ENCODE peak calls at places on chromosomes 12 and 14, in seven cellular contexts. One of them, this sample, is unnamed.

GRCh38 chr12:112418596-112419268 is at the start of gene PTPN11:
- DNase-seq in stomach: peak
- DNase-seq in neural progenitor cell: peak
- DNase-seq in dorsolateral prefrontal cortex: peak
- DNase-seq in heart left ventricle: peak
- DNase-seq in psoas muscle: peak
- DNase-seq in right atrium auricular region: peak
- DNase-seq in this sample: no peak

GRCh38 chr12:42124764-42125371 is 19.8 kb downstream of the GXYLT1 start:
- DNase-seq in stomach: no peak
- DNase-seq in neural progenitor cell: no peak
- DNase-seq in dorsolateral prefrontal cortex: no peak
- DNase-seq in heart left ventricle: no peak
- DNase-seq in psoas muscle: no peak
- DNase-seq in right atrium auricular region: no peak
- DNase-seq in this sample: no peak

GRCh38 chr12:22709292-22709691 is 84.3 kb downstream of the ETNK1 start:
- DNase-seq in stomach: no peak
- DNase-seq in neural progenitor cell: peak
- DNase-seq in dorsolateral prefrontal cortex: no peak
- DNase-seq in heart left ventricle: no peak
- DNase-seq in psoas muscle: no peak
- DNase-seq in right atrium auricular region: no peak
- DNase-seq in this sample: no peak

GRCh38 chr12:56160894-56161667 is 2.9 kb downstream of the MYL6 start:
- DNase-seq in stomach: no peak
- DNase-seq in neural progenitor cell: peak
- DNase-seq in dorsolateral prefrontal cortex: no peak
- DNase-seq in heart left ventricle: no peak
- DNase-seq in psoas muscle: no peak
- DNase-seq in right atrium auricular region: no peak
- DNase-seq in this sample: no peak

GRCh38 chr12:77916276-77916675 is 85.6 kb downstream of the NAV3 start:
- DNase-seq in stomach: no peak
- DNase-seq in neural progenitor cell: peak
- DNase-seq in dorsolateral prefrontal cortex: no peak
- DNase-seq in heart left ventricle: no peak
- DNase-seq in psoas muscle: no peak
- DNase-seq in right atrium auricular region: no peak
- DNase-seq in this sample: no peak

GRCh38 chr14:96091149-96091693 is 52.1 kb downstream of the C14orf132 start:
- DNase-seq in stomach: no peak
- DNase-seq in neural progenitor cell: no peak
- DNase-seq in dorsolateral prefrontal cortex: peak
- DNase-seq in heart left ventricle: no peak
- DNase-seq in psoas muscle: no peak
- DNase-seq in right atrium auricular region: no peak
- DNase-seq in this sample: no peak

GRCh38 chr12:50764861-50765324 is 992 bp downstream of the ATF1 start:
- DNase-seq in stomach: no peak
- DNase-seq in neural progenitor cell: no peak
- DNase-seq in dorsolateral prefrontal cortex: no peak
- DNase-seq in heart left ventricle: no peak
- DNase-seq in psoas muscle: no peak
- DNase-seq in right atrium auricular region: no peak
- DNase-seq in this sample: no peak

GRCh38 chr12:75738486-75738885 is 227.1 kb upstream of the KRR1 start:
- DNase-seq in stomach: no peak
- DNase-seq in neural progenitor cell: no peak
- DNase-seq in dorsolateral prefrontal cortex: no peak
- DNase-seq in heart left ventricle: no peak
- DNase-seq in psoas muscle: no peak
- DNase-seq in right atrium auricular region: no peak
- DNase-seq in this sample: no peak

GRCh38 chr14:26138764-26139445 is 458.9 kb downstream of the NOVA1 start:
- DNase-seq in stomach: no peak
- DNase-seq in neural progenitor cell: peak
- DNase-seq in dorsolateral prefrontal cortex: no peak
- DNase-seq in heart left ventricle: no peak
- DNase-seq in psoas muscle: no peak
- DNase-seq in right atrium auricular region: no peak
- DNase-seq in this sample: peak

GRCh38 chr12:125688881-125689280 is 623.6 kb downstream of the AACS start:
- DNase-seq in stomach: no peak
- DNase-seq in neural progenitor cell: no peak
- DNase-seq in dorsolateral prefrontal cortex: no peak
- DNase-seq in heart left ventricle: no peak
- DNase-seq in psoas muscle: no peak
- DNase-seq in right atrium auricular region: no peak
- DNase-seq in this sample: no peak

GRCh38 chr14:89767861-89768268 is 186.7 kb downstream of the EFCAB11 start:
- DNase-seq in stomach: no peak
- DNase-seq in neural progenitor cell: peak
- DNase-seq in dorsolateral prefrontal cortex: no peak
- DNase-seq in heart left ventricle: no peak
- DNase-seq in psoas muscle: no peak
- DNase-seq in right atrium auricular region: no peak
- DNase-seq in this sample: no peak

GRCh38 chr14:99929601-99930000 is 135.6 kb upstream of the EVL start:
- DNase-seq in stomach: no peak
- DNase-seq in neural progenitor cell: no peak
- DNase-seq in dorsolateral prefrontal cortex: no peak
- DNase-seq in heart left ventricle: no peak
- DNase-seq in psoas muscle: no peak
- DNase-seq in right atrium auricular region: no peak
- DNase-seq in this sample: no peak

GRCh38 chr14:100664841-100665425 is 61.8 kb upstream of the DLK1 start:
- DNase-seq in stomach: no peak
- DNase-seq in neural progenitor cell: no peak
- DNase-seq in dorsolateral prefrontal cortex: no peak
- DNase-seq in heart left ventricle: no peak
- DNase-seq in psoas muscle: peak
- DNase-seq in right atrium auricular region: no peak
- DNase-seq in this sample: no peak

GRCh38 chr12:16605666-16606116 is 271 bp downstream of the LMO3 start:
- DNase-seq in stomach: no peak
- DNase-seq in neural progenitor cell: peak
- DNase-seq in dorsolateral prefrontal cortex: no peak
- DNase-seq in heart left ventricle: no peak
- DNase-seq in psoas muscle: no peak
- DNase-seq in right atrium auricular region: no peak
- DNase-seq in this sample: no peak

GRCh38 chr14:103483600-103483999 is 39.0 kb downstream of the CKB start:
- DNase-seq in stomach: peak
- DNase-seq in neural progenitor cell: no peak
- DNase-seq in dorsolateral prefrontal cortex: no peak
- DNase-seq in heart left ventricle: no peak
- DNase-seq in psoas muscle: no peak
- DNase-seq in right atrium auricular region: no peak
- DNase-seq in this sample: peak

GRCh38 chr12:80441921-80442320 is 2.1 kb upstream of the PTPRQ start:
- DNase-seq in stomach: no peak
- DNase-seq in neural progenitor cell: no peak
- DNase-seq in dorsolateral prefrontal cortex: no peak
- DNase-seq in heart left ventricle: no peak
- DNase-seq in psoas muscle: no peak
- DNase-seq in right atrium auricular region: no peak
- DNase-seq in this sample: peak

GRCh38 chr12:62251609-62251958 is 8.6 kb upstream of the USP15 start:
- DNase-seq in stomach: no peak
- DNase-seq in neural progenitor cell: no peak
- DNase-seq in dorsolateral prefrontal cortex: no peak
- DNase-seq in heart left ventricle: no peak
- DNase-seq in psoas muscle: no peak
- DNase-seq in right atrium auricular region: no peak
- DNase-seq in this sample: no peak

GRCh38 chr12:100069795-100070194 is 72.9 kb downstream of the BLTP3B start:
- DNase-seq in stomach: no peak
- DNase-seq in neural progenitor cell: no peak
- DNase-seq in dorsolateral prefrontal cortex: no peak
- DNase-seq in heart left ventricle: no peak
- DNase-seq in psoas muscle: no peak
- DNase-seq in right atrium auricular region: no peak
- DNase-seq in this sample: no peak

GRCh38 chr14:100193417-100194357 is 34.2 kb upstream of the DEGS2 start:
- DNase-seq in stomach: no peak
- DNase-seq in neural progenitor cell: peak
- DNase-seq in dorsolateral prefrontal cortex: peak
- DNase-seq in heart left ventricle: peak
- DNase-seq in psoas muscle: no peak
- DNase-seq in right atrium auricular region: no peak
- DNase-seq in this sample: no peak

GRCh38 chr12:111034148-111034910 is 114.0 kb upstream of the MYL2 start:
- DNase-seq in stomach: no peak
- DNase-seq in neural progenitor cell: peak
- DNase-seq in dorsolateral prefrontal cortex: no peak
- DNase-seq in heart left ventricle: no peak
- DNase-seq in psoas muscle: no peak
- DNase-seq in right atrium auricular region: no peak
- DNase-seq in this sample: no peak

GRCh38 chr12:54486173-54486867 is 11.2 kb upstream of the NCKAP1L start:
- DNase-seq in stomach: no peak
- DNase-seq in neural progenitor cell: no peak
- DNase-seq in dorsolateral prefrontal cortex: no peak
- DNase-seq in heart left ventricle: no peak
- DNase-seq in psoas muscle: no peak
- DNase-seq in right atrium auricular region: no peak
- DNase-seq in this sample: no peak

GRCh38 chr12:42716521-42716920 is 127.0 kb upstream of the PRICKLE1 start:
- DNase-seq in stomach: no peak
- DNase-seq in neural progenitor cell: no peak
- DNase-seq in dorsolateral prefrontal cortex: no peak
- DNase-seq in heart left ventricle: no peak
- DNase-seq in psoas muscle: peak
- DNase-seq in right atrium auricular region: no peak
- DNase-seq in this sample: no peak

GRCh38 chr14:61562321-61563161 is 132.8 kb upstream of the HIF1A start:
- DNase-seq in stomach: no peak
- DNase-seq in neural progenitor cell: no peak
- DNase-seq in dorsolateral prefrontal cortex: no peak
- DNase-seq in heart left ventricle: no peak
- DNase-seq in psoas muscle: no peak
- DNase-seq in right atrium auricular region: peak
- DNase-seq in this sample: peak

GRCh38 chr14:95711476-95712176 is 2.3 kb downstream of the TCL1A start:
- DNase-seq in stomach: no peak
- DNase-seq in neural progenitor cell: no peak
- DNase-seq in dorsolateral prefrontal cortex: no peak
- DNase-seq in heart left ventricle: no peak
- DNase-seq in psoas muscle: no peak
- DNase-seq in right atrium auricular region: no peak
- DNase-seq in this sample: no peak

GRCh38 chr12:40969796-40970195 is 218.3 kb upstream of the PDZRN4 start:
- DNase-seq in stomach: no peak
- DNase-seq in neural progenitor cell: peak
- DNase-seq in dorsolateral prefrontal cortex: no peak
- DNase-seq in heart left ventricle: no peak
- DNase-seq in psoas muscle: no peak
- DNase-seq in right atrium auricular region: no peak
- DNase-seq in this sample: no peak

GRCh38 chr12:40970320-40970907 is 217.7 kb upstream of the PDZRN4 start:
- DNase-seq in stomach: no peak
- DNase-seq in neural progenitor cell: peak
- DNase-seq in dorsolateral prefrontal cortex: no peak
- DNase-seq in heart left ventricle: no peak
- DNase-seq in psoas muscle: no peak
- DNase-seq in right atrium auricular region: no peak
- DNase-seq in this sample: no peak

GRCh38 chr12:40971911-40972310 is 216.2 kb upstream of the PDZRN4 start:
- DNase-seq in stomach: no peak
- DNase-seq in neural progenitor cell: no peak
- DNase-seq in dorsolateral prefrontal cortex: no peak
- DNase-seq in heart left ventricle: no peak
- DNase-seq in psoas muscle: no peak
- DNase-seq in right atrium auricular region: no peak
- DNase-seq in this sample: no peak
- H3K27ac ChIP-seq in stomach: no peak
- H3K27ac ChIP-seq in neural progenitor cell: no peak
- H3K27ac ChIP-seq in dorsolateral prefrontal cortex: no peak
- H3K27ac ChIP-seq in heart left ventricle: no peak
- H3K27ac ChIP-seq in psoas muscle: no peak
- H3K27ac ChIP-seq in right atrium auricular region: no peak
- H3K27ac ChIP-seq in this sample: no peak

GRCh38 chr14:33812181-33812580 is 138.7 kb downstream of the EGLN3 start:
- DNase-seq in stomach: no peak
- DNase-seq in neural progenitor cell: no peak
- DNase-seq in dorsolateral prefrontal cortex: no peak
- DNase-seq in heart left ventricle: no peak
- DNase-seq in psoas muscle: no peak
- DNase-seq in right atrium auricular region: no peak
- DNase-seq in this sample: no peak
- H3K27ac ChIP-seq in stomach: no peak
- H3K27ac ChIP-seq in neural progenitor cell: no peak
- H3K27ac ChIP-seq in dorsolateral prefrontal cortex: no peak
- H3K27ac ChIP-seq in heart left ventricle: no peak
- H3K27ac ChIP-seq in psoas muscle: no peak
- H3K27ac ChIP-seq in right atrium auricular region: no peak
- H3K27ac ChIP-seq in this sample: no peak

GRCh38 chr12:70190252-70191010 is 52.8 kb upstream of the CNOT2 start:
- DNase-seq in stomach: no peak
- DNase-seq in neural progenitor cell: no peak
- DNase-seq in dorsolateral prefrontal cortex: no peak
- DNase-seq in heart left ventricle: no peak
- DNase-seq in psoas muscle: no peak
- DNase-seq in right atrium auricular region: no peak
- DNase-seq in this sample: no peak
- H3K27ac ChIP-seq in stomach: no peak
- H3K27ac ChIP-seq in neural progenitor cell: no peak
- H3K27ac ChIP-seq in dorsolateral prefrontal cortex: no peak
- H3K27ac ChIP-seq in heart left ventricle: no peak
- H3K27ac ChIP-seq in psoas muscle: no peak
- H3K27ac ChIP-seq in right atrium auricular region: no peak
- H3K27ac ChIP-seq in this sample: peak

DNA sequence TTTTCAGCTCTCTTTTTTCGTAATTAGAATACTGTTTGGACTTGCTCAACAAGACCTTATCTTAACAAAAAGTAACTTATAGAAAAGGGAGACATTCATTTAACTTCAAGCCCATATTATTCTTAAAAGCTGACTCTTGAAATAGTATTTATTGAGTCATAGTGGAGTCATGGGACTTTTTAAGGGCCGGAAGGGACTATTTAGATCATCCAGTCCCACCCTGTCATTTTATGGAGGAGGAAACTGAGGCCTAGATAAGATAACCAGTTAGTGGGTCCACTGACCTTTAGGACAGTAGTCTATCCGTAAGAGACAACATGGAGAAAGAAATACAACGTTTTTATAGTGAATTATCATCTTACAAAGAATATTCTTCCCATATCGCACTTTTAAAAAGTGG is 1.5 kb downstream of the RAP1B start:
- DNase-seq in stomach: no peak
- DNase-seq in neural progenitor cell: no peak
- DNase-seq in dorsolateral prefrontal cortex: no peak
- DNase-seq in heart left ventricle: no peak
- DNase-seq in psoas muscle: no peak
- DNase-seq in right atrium auricular region: no peak
- DNase-seq in this sample: no peak
- H3K27ac ChIP-seq in stomach: peak
- H3K27ac ChIP-seq in neural progenitor cell: no peak
- H3K27ac ChIP-seq in dorsolateral prefrontal cortex: peak
- H3K27ac ChIP-seq in heart left ventricle: peak
- H3K27ac ChIP-seq in psoas muscle: peak
- H3K27ac ChIP-seq in right atrium auricular region: peak
- H3K27ac ChIP-seq in this sample: peak

GRCh38 chr12:132592261-132592970 is 18.0 kb downstream of the LRCOL1 start:
- DNase-seq in stomach: no peak
- DNase-seq in neural progenitor cell: no peak
- DNase-seq in dorsolateral prefrontal cortex: no peak
- DNase-seq in heart left ventricle: no peak
- DNase-seq in psoas muscle: peak
- DNase-seq in right atrium auricular region: no peak
- DNase-seq in this sample: no peak
- H3K27ac ChIP-seq in stomach: no peak
- H3K27ac ChIP-seq in neural progenitor cell: no peak
- H3K27ac ChIP-seq in dorsolateral prefrontal cortex: no peak
- H3K27ac ChIP-seq in heart left ventricle: no peak
- H3K27ac ChIP-seq in psoas muscle: no peak
- H3K27ac ChIP-seq in right atrium auricular region: no peak
- H3K27ac ChIP-seq in this sample: no peak

This sample was measured in epithelial cell of prostate.